ENCODE peak calls at places on chromosomes 5 and 9, in seven cellular contexts. One of them, this sample, is unnamed.
A peak's percentile ranks its signal among the peaks of the same experiment; 100 is the strongest.

GRCh38 chr5:38994329-38994927 is 79.8 kb downstream of the RICTOR start:
- DNase-seq in GM10248: peak; percentile 16
- DNase-seq in nephron progenitor cell: no peak
- DNase-seq in body of pancreas: peak; percentile 46
- DNase-seq in K562: peak; percentile 18
- DNase-seq in right atrium auricular region: no peak
- DNase-seq in pancreas: peak; percentile 27
- DNase-seq in this sample: no peak

GRCh38 chr5:144972317-144972716 is 801.6 kb downstream of the KCTD16 start:
- DNase-seq in GM10248: no peak
- DNase-seq in nephron progenitor cell: no peak
- DNase-seq in body of pancreas: no peak
- DNase-seq in K562: no peak
- DNase-seq in right atrium auricular region: no peak
- DNase-seq in pancreas: no peak
- DNase-seq in this sample: no peak

GRCh38 chr9:122206118-122207046 is 22.4 kb downstream of the LHX6 start:
- DNase-seq in GM10248: no peak
- DNase-seq in nephron progenitor cell: no peak
- DNase-seq in body of pancreas: no peak
- DNase-seq in K562: no peak
- DNase-seq in right atrium auricular region: no peak
- DNase-seq in pancreas: no peak
- DNase-seq in this sample: peak; percentile 86

GRCh38 chr9:73640971-73641370 is 489.3 kb downstream of the ANXA1 start:
- DNase-seq in GM10248: peak; percentile 15
- DNase-seq in nephron progenitor cell: no peak
- DNase-seq in body of pancreas: no peak
- DNase-seq in K562: no peak
- DNase-seq in right atrium auricular region: no peak
- DNase-seq in pancreas: no peak
- DNase-seq in this sample: no peak

GRCh38 chr5:31158686-31159085 is 34.8 kb upstream of the CDH6 start:
- DNase-seq in GM10248: no peak
- DNase-seq in nephron progenitor cell: no peak
- DNase-seq in body of pancreas: no peak
- DNase-seq in K562: no peak
- DNase-seq in right atrium auricular region: no peak
- DNase-seq in pancreas: no peak
- DNase-seq in this sample: no peak

GRCh38 chr5:109939109-109939682 is 249.5 kb downstream of the MAN2A1 start:
- DNase-seq in GM10248: no peak
- DNase-seq in nephron progenitor cell: no peak
- DNase-seq in body of pancreas: no peak
- DNase-seq in K562: no peak
- DNase-seq in right atrium auricular region: no peak
- DNase-seq in pancreas: no peak
- DNase-seq in this sample: no peak

GRCh38 chr5:14476791-14477435 is 104.7 kb upstream of the OTULINL start:
- DNase-seq in GM10248: no peak
- DNase-seq in nephron progenitor cell: no peak
- DNase-seq in body of pancreas: no peak
- DNase-seq in K562: no peak
- DNase-seq in right atrium auricular region: no peak
- DNase-seq in pancreas: no peak
- DNase-seq in this sample: no peak

GRCh38 chr5:1199649-1200494 is 1.5 kb upstream of the SLC6A19 start:
- DNase-seq in GM10248: no peak
- DNase-seq in nephron progenitor cell: peak; percentile 54
- DNase-seq in body of pancreas: no peak
- DNase-seq in K562: peak; percentile 98
- DNase-seq in right atrium auricular region: no peak
- DNase-seq in pancreas: no peak
- DNase-seq in this sample: peak; percentile 74

GRCh38 chr9:133684461-133685361 is 48.5 kb downstream of the DBH start:
- DNase-seq in GM10248: no peak
- DNase-seq in nephron progenitor cell: no peak
- DNase-seq in body of pancreas: no peak
- DNase-seq in K562: no peak
- DNase-seq in right atrium auricular region: no peak
- DNase-seq in pancreas: no peak
- DNase-seq in this sample: peak; percentile 88

GRCh38 chr5:81787843-81788242 is 36.9 kb upstream of the SSBP2 start:
- DNase-seq in GM10248: no peak
- DNase-seq in nephron progenitor cell: no peak
- DNase-seq in body of pancreas: peak; percentile 92
- DNase-seq in K562: no peak
- DNase-seq in right atrium auricular region: peak; percentile 78
- DNase-seq in pancreas: peak; percentile 74
- DNase-seq in this sample: no peak

GRCh38 chr5:36059571-36060515 is 6.8 kb downstream of the UGT3A2 start:
- DNase-seq in GM10248: no peak
- DNase-seq in nephron progenitor cell: no peak
- DNase-seq in body of pancreas: no peak
- DNase-seq in K562: no peak
- DNase-seq in right atrium auricular region: no peak
- DNase-seq in pancreas: no peak
- DNase-seq in this sample: no peak

GRCh38 chr5:113505181-113505580 is 8.3 kb upstream of the YTHDC2 start:
- DNase-seq in GM10248: no peak
- DNase-seq in nephron progenitor cell: no peak
- DNase-seq in body of pancreas: no peak
- DNase-seq in K562: no peak
- DNase-seq in right atrium auricular region: no peak
- DNase-seq in pancreas: no peak
- DNase-seq in this sample: no peak

GRCh38 chr5:5492087-5492933 is 69.8 kb downstream of the ICE1 start:
- DNase-seq in GM10248: peak; percentile 57
- DNase-seq in nephron progenitor cell: peak; percentile 33
- DNase-seq in body of pancreas: no peak
- DNase-seq in K562: peak; percentile 52
- DNase-seq in right atrium auricular region: no peak
- DNase-seq in pancreas: peak; percentile 11
- DNase-seq in this sample: no peak

GRCh38 chr5:159412284-159413046 is 82.2 kb upstream of the IL12B start:
- DNase-seq in GM10248: peak; percentile 22
- DNase-seq in nephron progenitor cell: no peak
- DNase-seq in body of pancreas: no peak
- DNase-seq in K562: no peak
- DNase-seq in right atrium auricular region: no peak
- DNase-seq in pancreas: no peak
- DNase-seq in this sample: no peak

GRCh38 chr5:68287976-68288755 is 72.6 kb downstream of the PIK3R1 start:
- DNase-seq in GM10248: peak; percentile 73
- DNase-seq in nephron progenitor cell: peak; percentile 79
- DNase-seq in body of pancreas: peak; percentile 73
- DNase-seq in K562: peak; percentile 20
- DNase-seq in right atrium auricular region: peak; percentile 71
- DNase-seq in pancreas: peak; percentile 60
- DNase-seq in this sample: no peak

GRCh38 chr5:179488464-179488863 is 61.9 kb upstream of the RUFY1 start:
- DNase-seq in GM10248: no peak
- DNase-seq in nephron progenitor cell: no peak
- DNase-seq in body of pancreas: no peak
- DNase-seq in K562: no peak
- DNase-seq in right atrium auricular region: no peak
- DNase-seq in pancreas: no peak
- DNase-seq in this sample: no peak

GRCh38 chr5:119470851-119471451 is 18.7 kb downstream of the HSD17B4 start:
- DNase-seq in GM10248: peak; percentile 13
- DNase-seq in nephron progenitor cell: peak; percentile 4
- DNase-seq in body of pancreas: peak; percentile 5
- DNase-seq in K562: peak; percentile 14
- DNase-seq in right atrium auricular region: no peak
- DNase-seq in pancreas: no peak
- DNase-seq in this sample: no peak

GRCh38 chr5:617896-618295 is 5.8 kb downstream of the CEP72 start:
- DNase-seq in GM10248: no peak
- DNase-seq in nephron progenitor cell: no peak
- DNase-seq in body of pancreas: no peak
- DNase-seq in K562: no peak
- DNase-seq in right atrium auricular region: no peak
- DNase-seq in pancreas: no peak
- DNase-seq in this sample: no peak

GRCh38 chr5:32254987-32255900 is 57.5 kb downstream of the MTMR12 start:
- DNase-seq in GM10248: no peak
- DNase-seq in nephron progenitor cell: no peak
- DNase-seq in body of pancreas: peak; percentile 49
- DNase-seq in K562: no peak
- DNase-seq in right atrium auricular region: no peak
- DNase-seq in pancreas: peak; percentile 39
- DNase-seq in this sample: no peak

GRCh38 chr5:172598251-172599203 is 42.5 kb upstream of the NEURL1B start:
- DNase-seq in GM10248: no peak
- DNase-seq in nephron progenitor cell: no peak
- DNase-seq in body of pancreas: no peak
- DNase-seq in K562: no peak
- DNase-seq in right atrium auricular region: no peak
- DNase-seq in pancreas: no peak
- DNase-seq in this sample: peak; percentile 74

GRCh38 chr5:103291606-103292005 is 33.0 kb downstream of the MACIR start:
- DNase-seq in GM10248: no peak
- DNase-seq in nephron progenitor cell: no peak
- DNase-seq in body of pancreas: no peak
- DNase-seq in K562: no peak
- DNase-seq in right atrium auricular region: no peak
- DNase-seq in pancreas: no peak
- DNase-seq in this sample: no peak

GRCh38 chr9:87656485-87656884 is 69.4 kb upstream of the CTSL start:
- DNase-seq in GM10248: no peak
- DNase-seq in nephron progenitor cell: no peak
- DNase-seq in body of pancreas: no peak
- DNase-seq in K562: no peak
- DNase-seq in right atrium auricular region: no peak
- DNase-seq in pancreas: no peak
- DNase-seq in this sample: no peak

GRCh38 chr9:6931913-6932312 is 174.1 kb downstream of the KDM4C start:
- DNase-seq in GM10248: peak; percentile 24
- DNase-seq in nephron progenitor cell: no peak
- DNase-seq in body of pancreas: peak; percentile 68
- DNase-seq in K562: peak; percentile 58
- DNase-seq in right atrium auricular region: peak; percentile 66
- DNase-seq in pancreas: peak; percentile 21
- DNase-seq in this sample: no peak

GRCh38 chr9:90559075-90560073 is 83.2 kb downstream of the DIRAS2 start:
- DNase-seq in GM10248: no peak
- DNase-seq in nephron progenitor cell: no peak
- DNase-seq in body of pancreas: peak; percentile 23
- DNase-seq in K562: no peak
- DNase-seq in right atrium auricular region: no peak
- DNase-seq in pancreas: no peak
- DNase-seq in this sample: no peak

GRCh38 chr9:73148447-73148937 is 3.2 kb upstream of the ANXA1 start:
- DNase-seq in GM10248: no peak
- DNase-seq in nephron progenitor cell: no peak
- DNase-seq in body of pancreas: no peak
- DNase-seq in K562: no peak
- DNase-seq in right atrium auricular region: no peak
- DNase-seq in pancreas: no peak
- DNase-seq in this sample: no peak

GRCh38 chr9:92245005-92245797 is 48.3 kb downstream of the IARS1 start:
- DNase-seq in GM10248: no peak
- DNase-seq in nephron progenitor cell: no peak
- DNase-seq in body of pancreas: peak; percentile 31
- DNase-seq in K562: no peak
- DNase-seq in right atrium auricular region: no peak
- DNase-seq in pancreas: no peak
- DNase-seq in this sample: no peak

GRCh38 chr9:14322211-14323082 is 8.5 kb upstream of the NFIB start:
- DNase-seq in GM10248: peak; percentile 89
- DNase-seq in nephron progenitor cell: peak; percentile 90
- DNase-seq in body of pancreas: peak; percentile 93
- DNase-seq in K562: peak; percentile 83
- DNase-seq in right atrium auricular region: peak; percentile 91
- DNase-seq in pancreas: peak; percentile 91
- DNase-seq in this sample: peak; percentile 95
- TF ChIP-seq CTCF in GM10248: no peak
- TF ChIP-seq CTCF in nephron progenitor cell: peak; percentile 31
- TF ChIP-seq CTCF in body of pancreas: peak; percentile 48
- TF ChIP-seq CTCF in K562: peak; percentile 40
- TF ChIP-seq CTCF in right atrium auricular region: peak; percentile 68
- TF ChIP-seq CTCF in pancreas: peak; percentile 17
- TF ChIP-seq CTCF in this sample: peak; percentile 83

GRCh38 chr5:27242258-27242626 is 203.9 kb upstream of the CDH9 start:
- DNase-seq in GM10248: no peak
- DNase-seq in nephron progenitor cell: no peak
- DNase-seq in body of pancreas: no peak
- DNase-seq in K562: no peak
- DNase-seq in right atrium auricular region: no peak
- DNase-seq in pancreas: no peak
- DNase-seq in this sample: no peak
- TF ChIP-seq CTCF in GM10248: no peak
- TF ChIP-seq CTCF in nephron progenitor cell: no peak
- TF ChIP-seq CTCF in body of pancreas: no peak
- TF ChIP-seq CTCF in K562: no peak
- TF ChIP-seq CTCF in right atrium auricular region: no peak
- TF ChIP-seq CTCF in pancreas: no peak
- TF ChIP-seq CTCF in this sample: peak; percentile 4

GRCh38 chr9:137212520-137212919 is 7.0 kb downstream of the NDOR1 start:
- DNase-seq in GM10248: no peak
- DNase-seq in nephron progenitor cell: no peak
- DNase-seq in body of pancreas: no peak
- DNase-seq in K562: no peak
- DNase-seq in right atrium auricular region: no peak
- DNase-seq in pancreas: no peak
- DNase-seq in this sample: no peak

GRCh38 chr9:137214620-137215019 is 7.4 kb downstream of the RNF208 start:
- DNase-seq in GM10248: no peak
- DNase-seq in nephron progenitor cell: no peak
- DNase-seq in body of pancreas: no peak
- DNase-seq in K562: no peak
- DNase-seq in right atrium auricular region: no peak
- DNase-seq in pancreas: no peak
- DNase-seq in this sample: no peak

GRCh38 chr9:137211532-137211931 is 6.0 kb downstream of the NDOR1 start:
- DNase-seq in GM10248: no peak
- DNase-seq in nephron progenitor cell: no peak
- DNase-seq in body of pancreas: no peak
- DNase-seq in K562: no peak
- DNase-seq in right atrium auricular region: no peak
- DNase-seq in pancreas: no peak
- DNase-seq in this sample: no peak

GRCh38 chr9:137215196-137215986 is 6.6 kb downstream of the RNF208 start:
- DNase-seq in GM10248: no peak
- DNase-seq in nephron progenitor cell: no peak
- DNase-seq in body of pancreas: no peak
- DNase-seq in K562: no peak
- DNase-seq in right atrium auricular region: no peak
- DNase-seq in pancreas: no peak
- DNase-seq in this sample: no peak

GRCh38 chr9:137213160-137214060 is 7.9 kb downstream of the NDOR1 start:
- DNase-seq in GM10248: no peak
- DNase-seq in nephron progenitor cell: no peak
- DNase-seq in body of pancreas: no peak
- DNase-seq in K562: no peak
- DNase-seq in right atrium auricular region: no peak
- DNase-seq in pancreas: no peak
- DNase-seq in this sample: no peak
- TF ChIP-seq CTCF in GM10248: peak; percentile 17
- TF ChIP-seq CTCF in nephron progenitor cell: no peak
- TF ChIP-seq CTCF in body of pancreas: no peak
- TF ChIP-seq CTCF in K562: peak; percentile 32
- TF ChIP-seq CTCF in right atrium auricular region: no peak
- TF ChIP-seq CTCF in pancreas: no peak
- TF ChIP-seq CTCF in this sample: peak; percentile 48

GRCh38 chr5:169302491-169303118 is 1.7 kb upstream of the SLIT3 start:
- DNase-seq in GM10248: peak; percentile 67
- DNase-seq in nephron progenitor cell: peak; percentile 87
- DNase-seq in body of pancreas: peak; percentile 72
- DNase-seq in K562: peak; percentile 72
- DNase-seq in right atrium auricular region: peak; percentile 85
- DNase-seq in pancreas: peak; percentile 42
- DNase-seq in this sample: no peak
- TF ChIP-seq CTCF in GM10248: peak; percentile 75
- TF ChIP-seq CTCF in nephron progenitor cell: peak; percentile 93
- TF ChIP-seq CTCF in body of pancreas: peak; percentile 80
- TF ChIP-seq CTCF in K562: peak; percentile 84
- TF ChIP-seq CTCF in right atrium auricular region: peak; percentile 94
- TF ChIP-seq CTCF in pancreas: peak; percentile 79
- TF ChIP-seq CTCF in this sample: peak; percentile 99